ENCODE peak calls at places on chromosome 7, in six cellular contexts. One of them, this sample, is unnamed.

GRCh38 chr7:137642031-137642430 is 204.7 kb downstream of the DGKI start:
- DNase-seq in COLO829: peak
- DNase-seq in HCEC 1CT: no peak
- DNase-seq in right cardiac atrium: no peak
- DNase-seq in foreskin fibroblast: peak
- DNase-seq in WTC11: no peak
- DNase-seq in this sample: no peak

GRCh38 chr7:73703985-73704639 is 15.4 kb downstream of the STX1A start:
- DNase-seq in COLO829: peak
- DNase-seq in HCEC 1CT: no peak
- DNase-seq in right cardiac atrium: peak
- DNase-seq in foreskin fibroblast: peak
- DNase-seq in WTC11: peak
- DNase-seq in this sample: no peak

GRCh38 chr7:116766881-116767280 is 94.9 kb downstream of the MET start:
- DNase-seq in COLO829: no peak
- DNase-seq in HCEC 1CT: no peak
- DNase-seq in right cardiac atrium: no peak
- DNase-seq in foreskin fibroblast: no peak
- DNase-seq in WTC11: no peak
- DNase-seq in this sample: no peak

GRCh38 chr7:50610521-50611277 is 45.5 kb upstream of the DDC start:
- DNase-seq in COLO829: no peak
- DNase-seq in HCEC 1CT: peak
- DNase-seq in right cardiac atrium: no peak
- DNase-seq in foreskin fibroblast: peak
- DNase-seq in WTC11: no peak
- DNase-seq in this sample: no peak

GRCh38 chr7:87128883-87129282 is 23.4 kb upstream of the DMTF1 start:
- DNase-seq in COLO829: no peak
- DNase-seq in HCEC 1CT: no peak
- DNase-seq in right cardiac atrium: no peak
- DNase-seq in foreskin fibroblast: peak
- DNase-seq in WTC11: no peak
- DNase-seq in this sample: no peak

GRCh38 chr7:28408974-28409715 is 3.2 kb upstream of the CREB5 start:
- DNase-seq in COLO829: peak
- DNase-seq in HCEC 1CT: peak
- DNase-seq in right cardiac atrium: peak
- DNase-seq in foreskin fibroblast: peak
- DNase-seq in WTC11: peak
- DNase-seq in this sample: peak

GRCh38 chr7:47039899-47040298 is 542.0 kb downstream of the TNS3 start:
- DNase-seq in COLO829: no peak
- DNase-seq in HCEC 1CT: no peak
- DNase-seq in right cardiac atrium: no peak
- DNase-seq in foreskin fibroblast: peak
- DNase-seq in WTC11: no peak
- DNase-seq in this sample: no peak

GRCh38 chr7:2146676-2147472 is 85.9 kb downstream of the MAD1L1 start:
- DNase-seq in COLO829: no peak
- DNase-seq in HCEC 1CT: no peak
- DNase-seq in right cardiac atrium: peak
- DNase-seq in foreskin fibroblast: no peak
- DNase-seq in WTC11: no peak
- DNase-seq in this sample: no peak

GRCh38 chr7:102916426-102916825 is 3.6 kb downstream of the LRRC17 start:
- DNase-seq in COLO829: no peak
- DNase-seq in HCEC 1CT: peak
- DNase-seq in right cardiac atrium: no peak
- DNase-seq in foreskin fibroblast: peak
- DNase-seq in WTC11: no peak
- DNase-seq in this sample: no peak

GRCh38 chr7:116097365-116098009 is 66.9 kb upstream of the TFEC start:
- DNase-seq in COLO829: peak
- DNase-seq in HCEC 1CT: peak
- DNase-seq in right cardiac atrium: no peak
- DNase-seq in foreskin fibroblast: peak
- DNase-seq in WTC11: no peak
- DNase-seq in this sample: no peak

This sample was measured in NCI-H1092 treated with DMSO at 0.1 percent for 48 hours.